ENCODE peak calls at places on chromosome 5, in six cellular contexts. W, X, F, Q, E and D are unnamed samples.

GRCh38 chr5:118705931-118706330 is 282.4 kb downstream of the DTWD2 start:
- DNase-seq in W (no peak), X (no peak), F (no peak), Q (no peak), E (no peak), D (no peak)

GRCh38 chr5:119187776-119188529 is 117.1 kb downstream of the DMXL1 start:
- DNase-seq in W (no peak), X (no peak), F (peak), Q (no peak), E (no peak), D (no peak)

GRCh38 chr5:101663543-101663942 is 632.5 kb downstream of the SLCO4C1 start:
- DNase-seq in W (no peak), X (no peak), F (no peak), Q (no peak), E (no peak), D (no peak)

GRCh38 chr5:92309336-92309991 is 926.3 kb upstream of the ARRDC3 start:
- DNase-seq in W (no peak), X (peak), F (peak), Q (no peak), E (no peak), D (no peak)

GRCh38 chr5:19928556-19929421 is 59.2 kb downstream of the CDH18 start:
- DNase-seq in W (no peak), X (peak), F (no peak), Q (no peak), E (no peak), D (no peak)

GRCh38 chr5:154686490-154686889 is 68.7 kb upstream of the LARP1 start:
- DNase-seq in W (no peak), X (no peak), F (no peak), Q (no peak), E (no peak), D (no peak)

GRCh38 chr5:81751836-81752643 is 1.1 kb upstream of the SSBP2 start:
- DNase-seq in W (peak), X (peak), F (no peak), Q (peak), E (no peak), D (peak)

GRCh38 chr5:124906339-124907097 is 160.1 kb upstream of the ZNF608 start:
- DNase-seq in W (no peak), X (peak), F (peak), Q (peak), E (peak), D (no peak)

GRCh38 chr5:30838936-30839511 is 354.5 kb upstream of the CDH6 start:
- DNase-seq in W (no peak), X (no peak), F (no peak), Q (no peak), E (no peak), D (no peak)

DNA sequence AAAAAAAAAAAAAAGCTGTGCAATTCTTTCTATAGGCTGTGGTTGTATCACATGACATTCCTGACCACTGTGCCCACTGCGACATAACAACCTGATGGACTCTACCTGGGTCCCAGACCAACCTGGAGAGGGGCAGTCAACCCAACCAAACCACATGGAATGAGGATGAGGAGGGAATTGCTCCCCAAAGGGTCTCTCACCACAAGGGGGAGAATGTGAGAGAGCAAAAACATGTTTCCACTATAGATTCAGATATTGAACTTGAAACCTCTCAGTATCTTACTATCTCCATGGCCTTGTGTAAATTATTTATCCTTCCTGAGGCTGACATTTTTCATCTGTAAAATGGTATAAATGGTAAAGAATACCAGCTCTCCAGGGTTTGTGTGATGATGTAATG is 66.9 kb upstream of the SV2C start:
- DNase-seq in W (no peak), X (no peak), F (no peak), Q (no peak), E (no peak), D (no peak)
- TF ChIP-seq CTCF in W (no peak), X (no peak), F (peak), Q (no peak), E (no peak), D (peak)

GRCh38 chr5:75951158-75951557 is 132.0 kb upstream of the SV2C start:
- DNase-seq in W (no peak), X (no peak), F (no peak), Q (no peak), E (no peak), D (no peak)

GRCh38 chr5:75951716-75952115 is 131.5 kb upstream of the SV2C start:
- DNase-seq in W (no peak), X (no peak), F (no peak), Q (no peak), E (no peak), D (no peak)

GRCh38 chr5:75952963-75953362 is 130.2 kb upstream of the SV2C start:
- DNase-seq in W (no peak), X (no peak), F (no peak), Q (no peak), E (no peak), D (no peak)

GRCh38 chr5:75952291-75952690 is 130.9 kb upstream of the SV2C start:
- DNase-seq in W (no peak), X (no peak), F (no peak), Q (no peak), E (no peak), D (no peak)

DNA sequence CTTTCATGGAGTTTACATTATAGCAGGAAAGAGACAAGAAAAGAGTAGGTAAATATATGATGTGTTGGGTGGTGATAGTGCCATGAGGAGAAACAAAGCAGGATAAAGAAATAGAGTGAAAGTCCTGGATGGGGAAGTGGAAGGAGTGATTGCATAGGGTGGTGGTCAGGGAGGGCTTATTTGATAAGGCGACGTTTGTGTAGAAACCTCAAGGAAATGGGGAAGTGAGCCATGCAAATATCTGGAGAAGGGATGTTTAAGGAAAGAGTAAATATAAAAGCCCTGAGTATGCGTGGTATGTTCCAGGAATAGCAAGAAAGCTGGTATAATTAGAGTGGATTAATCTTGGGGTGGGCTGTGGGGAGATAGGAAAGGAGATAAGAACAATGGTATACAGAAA is 134.7 kb upstream of the SV2C start:
- DNase-seq in W (no peak), X (no peak), F (no peak), Q (no peak), E (no peak), D (no peak)
- TF ChIP-seq CTCF in W (no peak), X (no peak), F (no peak), Q (no peak), E (no peak), D (no peak)

DNA sequence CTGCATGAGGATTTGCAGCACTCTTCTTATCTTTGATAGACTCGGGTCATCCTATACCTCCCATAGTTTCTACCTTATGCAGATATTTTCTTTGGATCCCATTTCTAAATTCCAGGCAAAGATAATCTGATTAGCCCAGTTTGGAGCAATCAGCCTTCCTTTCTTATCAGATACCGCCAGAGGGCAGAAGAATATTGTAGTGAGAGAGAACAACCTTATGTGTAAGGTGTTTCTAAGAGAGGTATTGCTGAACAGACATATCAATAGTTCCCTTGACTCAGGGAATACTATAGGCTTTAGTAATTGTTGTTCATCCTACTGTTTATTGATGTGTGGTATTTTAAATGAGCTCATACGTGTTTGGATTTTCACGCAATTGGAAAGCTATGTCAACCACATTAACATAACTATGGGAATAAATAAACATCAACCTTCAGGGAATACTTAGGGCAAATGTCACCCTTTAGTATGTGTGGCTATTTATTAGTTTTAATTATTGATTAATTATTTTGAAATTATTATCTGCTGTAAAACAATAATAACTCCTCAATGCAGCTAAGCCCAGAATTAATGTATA is 1435.2 kb upstream of the CDH9 start:
- DNase-seq in W (no peak), X (peak), F (peak), Q (no peak), E (no peak), D (no peak)
- TF ChIP-seq CTCF in W (no peak), X (peak), F (peak), Q (peak), E (peak), D (no peak)

GRCh38 chr5:112179290-112179689 is 239.8 kb downstream of the EPB41L4A start:
- DNase-seq in W (no peak), X (no peak), F (no peak), Q (no peak), E (no peak), D (no peak)
- TF ChIP-seq CTCF in W (no peak), X (no peak), F (no peak), Q (no peak), E (no peak), D (no peak)

DNA sequence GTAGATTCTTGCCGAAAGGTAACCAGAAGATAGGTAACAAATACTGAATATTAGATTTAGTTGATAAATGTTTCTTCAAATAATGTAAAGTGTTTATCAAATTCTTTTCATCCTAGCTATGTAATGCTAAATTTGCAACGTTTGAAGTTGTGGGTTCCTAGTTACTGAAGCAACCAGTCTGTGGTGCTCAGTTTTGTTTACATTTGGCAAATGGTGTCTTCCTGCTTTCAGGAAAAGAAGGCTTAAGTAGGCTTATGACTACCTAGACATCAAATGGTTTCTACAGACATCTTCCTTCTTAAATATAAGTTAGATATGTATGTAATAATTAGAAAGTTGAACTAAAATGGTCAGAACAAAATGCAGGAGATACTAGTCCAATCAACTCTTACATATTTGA is 125.8 kb upstream of the ITGA1 start:
- DNase-seq in W (no peak), X (no peak), F (no peak), Q (no peak), E (no peak), D (no peak)
- TF ChIP-seq CTCF in W (no peak), X (no peak), F (no peak), Q (no peak), E (no peak), D (no peak)

GRCh38 chr5:176647030-176647869 is at the start of gene TSPAN17:
- DNase-seq in W (peak), X (peak), F (peak), Q (peak), E (peak), D (peak)
- TF ChIP-seq CTCF in W (no peak), X (peak), F (peak), Q (no peak), E (peak), D (no peak)

GRCh38 chr5:141135030-141135717 is at the start of gene PCDHB5:
- DNase-seq in W (no peak), X (peak), F (no peak), Q (no peak), E (no peak), D (no peak)
- TF ChIP-seq CTCF in W (no peak), X (peak), F (peak), Q (no peak), E (peak), D (no peak)